ENCODE peak calls at places on chromosomes 16 and 17, in eight cellular contexts. E, L, F, M, N, A, V and J are unnamed samples.

GRCh38 chr16:54285414-54286066 is 1.0 kb downstream of the IRX3 start:
- DNase-seq in E (no peak), L (no peak), F (peak), M (no peak), N (peak), A (no peak), V (no peak), J (no peak)

GRCh38 chr17:17606416-17607000 is 15.0 kb upstream of the PEMT start:
- DNase-seq in E (no peak), L (no peak), F (no peak), M (no peak), N (no peak), A (no peak), V (no peak), J (no peak)

GRCh38 chr17:17439971-17440843 is 36.6 kb upstream of the MED9 start:
- DNase-seq in E (peak), L (no peak), F (peak), M (peak), N (peak), A (peak), V (peak), J (peak)

GRCh38 chr17:80968602-80969029 is 23.0 kb upstream of the CHMP6 start:
- DNase-seq in E (no peak), L (no peak), F (no peak), M (peak), N (no peak), A (no peak), V (no peak), J (peak)

GRCh38 chr17:74736423-74737298 is at the start of gene RAB37:
- DNase-seq in E (peak), L (no peak), F (peak), M (peak), N (no peak), A (no peak), V (peak), J (peak)

GRCh38 chr17:48219605-48220004 is 112.0 kb downstream of the SNX11 start:
- DNase-seq in E (no peak), L (no peak), F (no peak), M (no peak), N (no peak), A (no peak), V (no peak), J (no peak)

GRCh38 chr16:31471241-31471874 is 594 bp upstream of the TGFB1I1 start:
- DNase-seq in E (no peak), L (no peak), F (no peak), M (peak), N (no peak), A (no peak), V (no peak), J (no peak)

GRCh38 chr17:16934836-16935235 is 37.1 kb downstream of the TNFRSF13B start:
- DNase-seq in E (no peak), L (no peak), F (peak), M (no peak), N (no peak), A (no peak), V (no peak), J (no peak)

GRCh38 chr17:81976332-81977210 is 858 bp upstream of the ASPSCR1 start:
- DNase-seq in E (peak), L (no peak), F (no peak), M (no peak), N (no peak), A (no peak), V (no peak), J (no peak)

GRCh38 chr17:2704890-2705248 is 6.7 kb downstream of the CLUH start:
- DNase-seq in E (no peak), L (no peak), F (no peak), M (no peak), N (no peak), A (no peak), V (no peak), J (no peak)

GRCh38 chr17:9148908-9149536 is 127.7 kb downstream of the NTN1 start:
- DNase-seq in E (no peak), L (no peak), F (no peak), M (peak), N (no peak), A (no peak), V (no peak), J (no peak)